ENCODE peak calls at places on chromosomes 7 and 10, in ten cellular contexts. Z, R, L, E, B, A, N, C, I and D are unnamed samples.
A peak's percentile ranks its signal among the peaks of the same experiment; 100 is the strongest.

GRCh38 chr10:43340619-43341018 is 30.8 kb upstream of the FXYD4 start:
- DNase-seq in C (no peak), L (no peak), I (no peak), A (no peak), E (no peak), N (no peak), Z (no peak), B (peak; percentile 95), R (no peak), D (no peak)

GRCh38 chr7:76310102-76310957 is 7.9 kb downstream of the HSPB1 start:
- DNase-seq in C (peak; percentile 78), A (peak; percentile 95), N (no peak), I (peak; percentile 36), E (no peak), B (no peak), R (peak; percentile 84), Z (no peak), L (no peak), D (no peak)

GRCh38 chr10:15325243-15326002 is 45.7 kb downstream of the FAM171A1 start:
- DNase-seq in E (no peak), C (no peak), I (no peak), A (no peak), Z (no peak), N (no peak), B (peak; percentile 78), R (no peak), L (peak; percentile 28), D (no peak)

GRCh38 chr10:92405006-92405924 is 114.3 kb downstream of the MARCHF5 start:
- DNase-seq in I (no peak), N (no peak), L (no peak), R (no peak), Z (no peak), A (no peak), E (no peak), B (no peak), C (peak; percentile 6), D (no peak)

GRCh38 chr10:71598673-71599072 is 120.9 kb downstream of the C10orf105 start:
- DNase-seq in A (no peak), L (peak; percentile 79), E (no peak), I (peak; percentile 72), R (no peak), N (peak; percentile 84), B (no peak), C (peak; percentile 93), Z (peak; percentile 92), D (no peak)

GRCh38 chr7:135536160-135536559 is 21.6 kb upstream of the NUP205 start:
- DNase-seq in C (no peak), I (no peak), N (no peak), E (no peak), L (peak; percentile 21), R (no peak), A (no peak), Z (no peak), B (no peak), D (no peak)

GRCh38 chr7:149292101-149292823 is 30.3 kb downstream of the ZNF783 start:
- DNase-seq in R (no peak), Z (no peak), N (no peak), I (no peak), C (no peak), A (no peak), L (no peak), E (no peak), B (no peak), D (no peak)

GRCh38 chr7:17305387-17306171 is 7.1 kb downstream of the AHR start:
- DNase-seq in A (no peak), Z (no peak), R (no peak), I (no peak), C (no peak), L (no peak), E (no peak), N (no peak), B (no peak), D (no peak)

GRCh38 chr10:78765726-78766335 is 302.9 kb upstream of the ZMIZ1 start:
- DNase-seq in I (no peak), C (no peak), B (no peak), A (no peak), Z (no peak), E (no peak), N (no peak), R (no peak), L (no peak), D (no peak)

GRCh38 chr7:40586197-40586596 is 451.4 kb downstream of the SUGCT start:
- DNase-seq in Z (no peak), I (no peak), C (no peak), R (no peak), A (no peak), L (peak; percentile 42), N (no peak), E (no peak), B (peak; percentile 50), D (no peak)

GRCh38 chr10:5047912-5048628 is 44.4 kb upstream of the AKR1C2 start:
- DNase-seq in C (no peak), I (no peak), R (no peak), A (no peak), E (no peak), N (no peak), B (peak; percentile 49), Z (no peak), L (peak; percentile 60), D (no peak)

GRCh38 chr7:133794490-133794889 is 332.6 kb upstream of the LRGUK start:
- DNase-seq in B (no peak), R (peak; percentile 39), C (no peak), N (no peak), A (no peak), E (no peak), I (no peak), Z (no peak), L (peak; percentile 10), D (no peak)

GRCh38 chr10:14569274-14570060 is 205.2 kb downstream of the FAM107B start:
- DNase-seq in B (no peak), A (no peak), I (no peak), R (no peak), Z (no peak), N (no peak), E (no peak), L (no peak), C (no peak), D (no peak)

GRCh38 chr7:105036217-105037168 is 22.5 kb downstream of the KMT2E start:
- DNase-seq in A (no peak), N (no peak), B (no peak), L (no peak), Z (no peak), R (no peak), E (no peak), C (no peak), I (no peak), D (no peak)

GRCh38 chr10:66755474-66755873 is 170.4 kb upstream of the LRRTM3 start:
- DNase-seq in R (no peak), L (no peak), N (no peak), C (no peak), I (no peak), E (no peak), A (no peak), B (peak; percentile 67), Z (no peak), D (no peak)

GRCh38 chr7:47180268-47180826 is 401.6 kb downstream of the TNS3 start:
- DNase-seq in I (peak; percentile 25), C (peak; percentile 79), L (peak; percentile 84), E (no peak), B (peak; percentile 73), A (peak; percentile 22), Z (peak; percentile 34), N (peak; percentile 38), R (peak; percentile 42), D (no peak)

GRCh38 chr10:22783807-22784206 is 69.4 kb upstream of the PIP4K2A start:
- DNase-seq in C (no peak), B (no peak), A (no peak), Z (no peak), E (no peak), I (no peak), L (no peak), N (no peak), R (no peak), D (no peak)

GRCh38 chr7:27171636-27172387 is 2.3 kb downstream of the HOXA10 start:
- DNase-seq in L (no peak), R (no peak), I (no peak), A (peak; percentile 50), N (peak; percentile 5), Z (no peak), C (no peak), B (no peak), E (no peak), D (no peak)

GRCh38 chr10:5945561-5946418 is 31.6 kb downstream of the IL15RA start:
- DNase-seq in A (no peak), I (no peak), L (peak; percentile 92), N (peak; percentile 77), R (no peak), Z (no peak), C (peak; percentile 40), B (peak; percentile 76), E (no peak), D (no peak)